ENCODE peak calls at places on chromosomes 5 and 9, in seven cellular contexts. One of them, this sample, is unnamed.
A peak's percentile ranks its signal among the peaks of the same experiment; 100 is the strongest.

GRCh38 chr5:133844836-133845235 is 123.6 kb downstream of the C5orf15 start:
- DNase-seq in CD4-positive, CD25-positive, alpha-beta regulatory T cell: no peak
- DNase-seq in transverse colon: no peak
- DNase-seq in SJSA1: no peak
- DNase-seq in upper lobe of right lung: peak; percentile 26
- DNase-seq in PC-3: no peak
- DNase-seq in H7: no peak
- DNase-seq in this sample: no peak

GRCh38 chr9:111525056-111525977 is at the start of gene ZNF483:
- DNase-seq in CD4-positive, CD25-positive, alpha-beta regulatory T cell: peak; percentile 80
- DNase-seq in transverse colon: peak; percentile 71
- DNase-seq in SJSA1: peak; percentile 55
- DNase-seq in upper lobe of right lung: peak; percentile 90
- DNase-seq in PC-3: peak; percentile 83
- DNase-seq in H7: peak; percentile 91
- DNase-seq in this sample: peak; percentile 25

GRCh38 chr5:89473196-89473595 is 590.2 kb upstream of the MEF2C start:
- DNase-seq in CD4-positive, CD25-positive, alpha-beta regulatory T cell: no peak
- DNase-seq in transverse colon: no peak
- DNase-seq in SJSA1: no peak
- DNase-seq in upper lobe of right lung: no peak
- DNase-seq in PC-3: peak; percentile 70
- DNase-seq in H7: no peak
- DNase-seq in this sample: no peak

GRCh38 chr5:65790371-65791163 is 68.6 kb downstream of the NLN start:
- DNase-seq in CD4-positive, CD25-positive, alpha-beta regulatory T cell: peak; percentile 25
- DNase-seq in transverse colon: no peak
- DNase-seq in SJSA1: no peak
- DNase-seq in upper lobe of right lung: no peak
- DNase-seq in PC-3: no peak
- DNase-seq in H7: no peak
- DNase-seq in this sample: no peak

GRCh38 chr9:13728121-13728520 is 448.6 kb upstream of the MPDZ start:
- DNase-seq in CD4-positive, CD25-positive, alpha-beta regulatory T cell: no peak
- DNase-seq in transverse colon: no peak
- DNase-seq in SJSA1: no peak
- DNase-seq in upper lobe of right lung: no peak
- DNase-seq in PC-3: no peak
- DNase-seq in H7: no peak
- DNase-seq in this sample: no peak

GRCh38 chr5:88660326-88660946 is 222.5 kb downstream of the MEF2C start:
- DNase-seq in CD4-positive, CD25-positive, alpha-beta regulatory T cell: no peak
- DNase-seq in transverse colon: no peak
- DNase-seq in SJSA1: peak; percentile 91
- DNase-seq in upper lobe of right lung: no peak
- DNase-seq in PC-3: peak; percentile 81
- DNase-seq in H7: peak; percentile 75
- DNase-seq in this sample: no peak

GRCh38 chr9:114176601-114177295 is 21.4 kb downstream of the COL27A1 start:
- DNase-seq in CD4-positive, CD25-positive, alpha-beta regulatory T cell: no peak
- DNase-seq in transverse colon: no peak
- DNase-seq in SJSA1: no peak
- DNase-seq in upper lobe of right lung: no peak
- DNase-seq in PC-3: no peak
- DNase-seq in H7: no peak
- DNase-seq in this sample: no peak

GRCh38 chr5:56278267-56278826 is 45.2 kb upstream of the ANKRD55 start:
- DNase-seq in CD4-positive, CD25-positive, alpha-beta regulatory T cell: no peak
- DNase-seq in transverse colon: no peak
- DNase-seq in SJSA1: peak; percentile 96
- DNase-seq in upper lobe of right lung: no peak
- DNase-seq in PC-3: no peak
- DNase-seq in H7: no peak
- DNase-seq in this sample: peak; percentile 93

GRCh38 chr9:89387970-89388867 is 69.9 kb downstream of the SECISBP2 start:
- DNase-seq in CD4-positive, CD25-positive, alpha-beta regulatory T cell: no peak
- DNase-seq in transverse colon: peak; percentile 37
- DNase-seq in SJSA1: no peak
- DNase-seq in upper lobe of right lung: peak; percentile 76
- DNase-seq in PC-3: no peak
- DNase-seq in H7: no peak
- DNase-seq in this sample: no peak

GRCh38 chr5:148163345-148163744 is 5.0 kb upstream of the SPINK14 start:
- DNase-seq in CD4-positive, CD25-positive, alpha-beta regulatory T cell: no peak
- DNase-seq in transverse colon: no peak
- DNase-seq in SJSA1: no peak
- DNase-seq in upper lobe of right lung: no peak
- DNase-seq in PC-3: no peak
- DNase-seq in H7: no peak
- DNase-seq in this sample: no peak

DNA sequence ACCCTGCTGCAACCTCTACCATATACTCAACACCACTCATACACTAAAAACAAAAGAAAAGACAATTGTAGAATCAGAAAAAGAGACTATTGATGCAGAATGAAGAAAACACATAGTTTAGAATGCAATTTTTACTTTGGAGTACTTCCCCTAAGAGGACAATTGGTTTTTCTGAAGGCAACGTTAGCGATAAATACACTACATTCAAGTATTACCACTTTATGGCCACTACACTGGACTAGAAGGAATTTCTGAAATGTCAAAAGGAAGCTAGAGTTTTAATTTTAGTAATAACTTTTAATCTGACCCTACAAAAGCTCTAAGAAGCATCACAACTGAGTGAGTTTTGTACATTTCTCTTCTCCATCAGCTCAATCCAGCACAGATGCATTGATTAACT is 24.7 kb downstream of the PUM3 start:
- DNase-seq in CD4-positive, CD25-positive, alpha-beta regulatory T cell: no peak
- DNase-seq in transverse colon: no peak
- DNase-seq in SJSA1: no peak
- DNase-seq in upper lobe of right lung: no peak
- DNase-seq in PC-3: no peak
- DNase-seq in H7: no peak
- DNase-seq in this sample: no peak
- H3K36me3 ChIP-seq in CD4-positive, CD25-positive, alpha-beta regulatory T cell: peaks cover 39% of the 10 kb centered on the region
- H3K36me3 ChIP-seq in transverse colon: peaks cover 5% of the 10 kb centered on the region
- H3K36me3 ChIP-seq in SJSA1: peaks cover 17% of the 10 kb centered on the region
- H3K36me3 ChIP-seq in upper lobe of right lung: peaks cover 49% of the 10 kb centered on the region
- H3K36me3 ChIP-seq in PC-3: peaks cover 50% of the 10 kb centered on the region
- H3K36me3 ChIP-seq in H7: peaks cover 4% of the 10 kb centered on the region
- H3K36me3 ChIP-seq in this sample: peaks cover 1% of the 10 kb centered on the region

DNA sequence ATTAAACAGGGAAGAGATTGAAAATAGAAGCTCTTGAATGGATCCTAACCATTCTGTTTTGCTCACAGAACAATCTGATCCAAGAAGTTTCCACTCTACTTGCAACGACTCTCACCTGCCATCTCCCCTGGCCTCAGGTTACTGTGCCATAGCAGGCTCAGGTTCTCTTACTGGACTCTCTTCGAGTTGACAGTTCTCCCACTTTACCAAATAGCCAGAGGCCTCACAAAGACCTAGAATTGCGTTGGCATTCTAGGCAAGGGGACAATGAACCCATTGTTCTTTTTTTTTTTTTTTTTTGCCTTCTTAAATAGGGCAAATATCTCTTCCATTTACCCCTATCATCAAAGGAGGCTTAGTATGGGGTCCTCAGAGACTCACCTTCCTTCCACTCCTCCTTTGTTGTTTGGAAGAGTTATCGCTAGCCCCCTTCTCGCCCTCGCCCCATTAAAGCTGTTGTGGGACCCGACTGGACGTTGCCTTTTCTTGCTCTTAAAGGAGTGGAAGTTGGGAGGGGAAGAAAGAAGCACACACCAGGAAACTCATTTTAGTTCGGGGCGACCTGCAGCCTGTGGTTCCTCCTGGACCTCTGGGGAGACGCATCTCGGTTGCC is 688 bp upstream of the PLPPR1 start:
- DNase-seq in CD4-positive, CD25-positive, alpha-beta regulatory T cell: no peak
- DNase-seq in transverse colon: no peak
- DNase-seq in SJSA1: no peak
- DNase-seq in upper lobe of right lung: no peak
- DNase-seq in PC-3: no peak
- DNase-seq in H7: no peak
- DNase-seq in this sample: no peak
- H3K27me3 ChIP-seq in CD4-positive, CD25-positive, alpha-beta regulatory T cell: peaks cover 5% of the 10 kb centered on the region
- H3K27me3 ChIP-seq in transverse colon: peaks cover 52% of the 10 kb centered on the region
- H3K27me3 ChIP-seq in SJSA1: peaks cover 42% of the 10 kb centered on the region
- H3K27me3 ChIP-seq in upper lobe of right lung: peaks cover 22% of the 10 kb centered on the region
- H3K27me3 ChIP-seq in PC-3: peaks cover 33% of the 10 kb centered on the region
- H3K27me3 ChIP-seq in H7: peaks cover 50% of the 10 kb centered on the region
- H3K27me3 ChIP-seq in this sample: peaks cover 39% of the 10 kb centered on the region

GRCh38 chr9:134033516-134034214 is 8.4 kb downstream of the BRD3OS start:
- DNase-seq in CD4-positive, CD25-positive, alpha-beta regulatory T cell: no peak
- DNase-seq in transverse colon: no peak
- DNase-seq in SJSA1: no peak
- DNase-seq in upper lobe of right lung: no peak
- DNase-seq in PC-3: no peak
- DNase-seq in H7: peak; percentile 29
- DNase-seq in this sample: no peak
- H3K36me3 ChIP-seq in CD4-positive, CD25-positive, alpha-beta regulatory T cell: peaks cover 37% of the 10 kb centered on the region
- H3K36me3 ChIP-seq in transverse colon: peaks cover 43% of the 10 kb centered on the region
- H3K36me3 ChIP-seq in SJSA1: peaks cover 39% of the 10 kb centered on the region
- H3K36me3 ChIP-seq in upper lobe of right lung: peaks cover 69% of the 10 kb centered on the region
- H3K36me3 ChIP-seq in PC-3: no peaks in the 10 kb centered on the region
- H3K36me3 ChIP-seq in H7: peaks cover 36% of the 10 kb centered on the region
- H3K36me3 ChIP-seq in this sample: peaks cover 3% of the 10 kb centered on the region

GRCh38 chr9:133659566-133659965 is 23.4 kb downstream of the DBH start:
- DNase-seq in CD4-positive, CD25-positive, alpha-beta regulatory T cell: no peak
- DNase-seq in transverse colon: no peak
- DNase-seq in SJSA1: no peak
- DNase-seq in upper lobe of right lung: no peak
- DNase-seq in PC-3: no peak
- DNase-seq in H7: no peak
- DNase-seq in this sample: no peak
- H3K27me3 ChIP-seq in CD4-positive, CD25-positive, alpha-beta regulatory T cell: no peaks in the 10 kb centered on the region
- H3K27me3 ChIP-seq in transverse colon: peaks cover 61% of the 10 kb centered on the region
- H3K27me3 ChIP-seq in SJSA1: peaks cover 11% of the 10 kb centered on the region
- H3K27me3 ChIP-seq in upper lobe of right lung: peaks cover 29% of the 10 kb centered on the region
- H3K27me3 ChIP-seq in PC-3: peaks cover 25% of the 10 kb centered on the region
- H3K27me3 ChIP-seq in H7: peaks cover 16% of the 10 kb centered on the region
- H3K27me3 ChIP-seq in this sample: peaks cover 59% of the 10 kb centered on the region

GRCh38 chr9:75063556-75064305 is 24.2 kb downstream of the NMRK1 start:
- DNase-seq in CD4-positive, CD25-positive, alpha-beta regulatory T cell: no peak
- DNase-seq in transverse colon: no peak
- DNase-seq in SJSA1: no peak
- DNase-seq in upper lobe of right lung: no peak
- DNase-seq in PC-3: peak; percentile 2
- DNase-seq in H7: no peak
- DNase-seq in this sample: no peak
- H3K36me3 ChIP-seq in CD4-positive, CD25-positive, alpha-beta regulatory T cell: peaks cover 36% of the 10 kb centered on the region
- H3K36me3 ChIP-seq in transverse colon: no peaks in the 10 kb centered on the region
- H3K36me3 ChIP-seq in SJSA1: no peaks in the 10 kb centered on the region
- H3K36me3 ChIP-seq in upper lobe of right lung: peaks cover 57% of the 10 kb centered on the region
- H3K36me3 ChIP-seq in PC-3: no peaks in the 10 kb centered on the region
- H3K36me3 ChIP-seq in H7: no peaks in the 10 kb centered on the region
- H3K36me3 ChIP-seq in this sample: no peaks in the 10 kb centered on the region

DNA sequence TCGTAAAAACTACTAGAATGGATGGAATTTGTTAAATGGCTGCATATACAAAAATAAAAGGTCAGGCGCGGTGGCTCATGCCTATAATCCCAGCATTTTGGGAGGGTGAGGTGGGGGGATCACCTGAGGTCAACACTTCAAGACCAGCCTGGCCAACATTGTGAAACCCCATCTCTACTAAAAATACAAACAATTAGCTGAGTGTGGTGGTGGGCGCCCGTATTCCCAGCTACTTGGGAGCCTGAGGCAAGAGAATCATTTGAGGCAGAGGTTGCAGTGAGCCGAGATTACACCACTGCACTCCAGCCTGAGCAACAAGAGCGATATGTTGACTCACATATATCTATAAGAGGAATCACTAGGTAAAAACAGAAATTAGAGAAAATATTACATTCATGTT is 9.3 kb upstream of the GPR150 start:
- DNase-seq in CD4-positive, CD25-positive, alpha-beta regulatory T cell: no peak
- DNase-seq in transverse colon: no peak
- DNase-seq in SJSA1: no peak
- DNase-seq in upper lobe of right lung: no peak
- DNase-seq in PC-3: no peak
- DNase-seq in H7: no peak
- DNase-seq in this sample: no peak
- H3K27me3 ChIP-seq in CD4-positive, CD25-positive, alpha-beta regulatory T cell: no peaks in the 10 kb centered on the region
- H3K27me3 ChIP-seq in transverse colon: no peaks in the 10 kb centered on the region
- H3K27me3 ChIP-seq in SJSA1: no peaks in the 10 kb centered on the region
- H3K27me3 ChIP-seq in upper lobe of right lung: no peaks in the 10 kb centered on the region
- H3K27me3 ChIP-seq in PC-3: no peaks in the 10 kb centered on the region
- H3K27me3 ChIP-seq in H7: no peaks in the 10 kb centered on the region
- H3K27me3 ChIP-seq in this sample: no peaks in the 10 kb centered on the region

GRCh38 chr5:179732918-179733763 is 519 bp downstream of the MAML1 start:
- DNase-seq in CD4-positive, CD25-positive, alpha-beta regulatory T cell: peak; percentile 3
- DNase-seq in transverse colon: peak; percentile 36
- DNase-seq in SJSA1: peak; percentile 64
- DNase-seq in upper lobe of right lung: peak; percentile 69
- DNase-seq in PC-3: peak; percentile 26
- DNase-seq in H7: no peak
- DNase-seq in this sample: no peak

GRCh38 chr5:179732412-179732917 is at the start of gene MAML1:
- DNase-seq in CD4-positive, CD25-positive, alpha-beta regulatory T cell: peak; percentile 99
- DNase-seq in transverse colon: peak; percentile 100
- DNase-seq in SJSA1: peak; percentile 100
- DNase-seq in upper lobe of right lung: peak; percentile 100
- DNase-seq in PC-3: peak; percentile 99
- DNase-seq in H7: peak; percentile 99
- DNase-seq in this sample: peak; percentile 100

GRCh38 chr5:179731791-179732411 is 721 bp upstream of the MAML1 start:
- DNase-seq in CD4-positive, CD25-positive, alpha-beta regulatory T cell: no peak
- DNase-seq in transverse colon: peak; percentile 17
- DNase-seq in SJSA1: no peak
- DNase-seq in upper lobe of right lung: peak; percentile 68
- DNase-seq in PC-3: peak; percentile 55
- DNase-seq in H7: no peak
- DNase-seq in this sample: peak; percentile 48

GRCh38 chr5:179734536-179735164 is 2.0 kb downstream of the MAML1 start:
- DNase-seq in CD4-positive, CD25-positive, alpha-beta regulatory T cell: no peak
- DNase-seq in transverse colon: no peak
- DNase-seq in SJSA1: no peak
- DNase-seq in upper lobe of right lung: no peak
- DNase-seq in PC-3: no peak
- DNase-seq in H7: no peak
- DNase-seq in this sample: no peak

DNA sequence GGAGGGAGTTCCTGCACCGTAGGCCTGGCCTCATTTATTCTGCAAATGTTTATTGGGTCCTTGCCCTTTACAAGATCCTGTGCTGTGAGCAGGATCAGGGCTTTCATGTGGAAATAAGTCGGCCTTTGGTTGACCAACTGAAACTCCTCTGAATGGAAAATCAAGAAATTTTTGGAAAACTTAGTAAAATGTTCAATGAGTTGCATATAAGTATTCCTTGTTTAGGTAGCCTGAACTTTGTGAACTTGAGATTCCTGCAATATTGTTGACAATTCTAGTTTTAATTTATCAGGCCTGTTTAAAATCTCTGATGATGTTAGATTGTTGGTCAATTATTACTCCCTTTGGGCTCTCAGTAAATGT is 1.1 kb downstream of the MAML1 start:
- DNase-seq in CD4-positive, CD25-positive, alpha-beta regulatory T cell: no peak
- DNase-seq in transverse colon: no peak
- DNase-seq in SJSA1: no peak
- DNase-seq in upper lobe of right lung: no peak
- DNase-seq in PC-3: no peak
- DNase-seq in H7: no peak
- DNase-seq in this sample: no peak
- H3K36me3 ChIP-seq in CD4-positive, CD25-positive, alpha-beta regulatory T cell: peaks cover 16% of the 10 kb centered on the region
- H3K36me3 ChIP-seq in transverse colon: peaks cover 11% of the 10 kb centered on the region
- H3K36me3 ChIP-seq in SJSA1: peaks cover 70% of the 10 kb centered on the region
- H3K36me3 ChIP-seq in upper lobe of right lung: peaks cover 25% of the 10 kb centered on the region
- H3K36me3 ChIP-seq in PC-3: peaks cover 18% of the 10 kb centered on the region
- H3K36me3 ChIP-seq in H7: peaks cover 6% of the 10 kb centered on the region
- H3K36me3 ChIP-seq in this sample: peaks cover 2% of the 10 kb centered on the region

This sample was measured in kidney epithelial cell.